ENCODE peak calls at places on chromosomes 5 and 9, in five cellular contexts. P, J, S, R and I are unnamed samples.

GRCh38 chr5:125835293-125836172 is 587.7 kb upstream of the GRAMD2B start:
- DNase-seq in P (peak; percentile 31), J (peak; percentile 40), S (peak; percentile 52), R (peak; percentile 3), I (peak; percentile 53)

GRCh38 chr5:168291281-168291960 is at the start of gene WWC1:
- DNase-seq in P (peak; percentile 41), J (peak; percentile 26), S (peak; percentile 92), R (peak; percentile 91), I (no peak)

GRCh38 chr5:154189256-154189818 is 1.2 kb upstream of the GALNT10 start:
- DNase-seq in P (peak; percentile 36), J (no peak), S (peak; percentile 58), R (no peak), I (no peak)

GRCh38 chr5:95861221-95861857 is 38.8 kb upstream of the GLRX start:
- DNase-seq in P (peak; percentile 100), J (peak; percentile 100), S (no peak), R (peak; percentile 96), I (no peak)

GRCh38 chr9:84669293-84670105 is at the start of gene NTRK2:
- DNase-seq in P (peak; percentile 33), J (peak; percentile 2), S (peak; percentile 72), R (peak; percentile 13), I (peak; percentile 45)

GRCh38 chr9:121394292-121394691 is 24.2 kb upstream of the STOM start:
- DNase-seq in P (no peak), J (peak; percentile 17), S (no peak), R (no peak), I (no peak)

GRCh38 chr9:97986466-97986865 is 3.3 kb downstream of the ANP32B start:
- DNase-seq in P (peak; percentile 9), J (no peak), S (no peak), R (no peak), I (no peak)

GRCh38 chr9:109098221-109098959 is 21.4 kb downstream of the TMEM245 start:
- DNase-seq in P (peak; percentile 81), J (peak; percentile 65), S (no peak), R (no peak), I (peak; percentile 31)

GRCh38 chr9:32427111-32427873 is 42.8 kb downstream of the ACO1 start:
- DNase-seq in P (peak; percentile 72), J (peak; percentile 77), S (no peak), R (peak; percentile 49), I (no peak)

GRCh38 chr9:84296146-84296843 is 44.3 kb downstream of the SLC28A3 start:
- DNase-seq in P (peak; percentile 81), J (peak; percentile 90), S (no peak), R (peak; percentile 54), I (no peak)

GRCh38 chr5:72722792-72723402 is 93.6 kb upstream of the TNPO1 start:
- DNase-seq in P (no peak), J (no peak), S (no peak), R (no peak), I (no peak)

GRCh38 chr5:123705741-123706140 is 193.8 kb downstream of the CSNK1G3 start:
- DNase-seq in P (no peak), J (peak; percentile 66), S (no peak), R (peak; percentile 20), I (no peak)

GRCh38 chr5:76547891-76548524 is 75.2 kb downstream of the F2RL2 start:
- DNase-seq in P (no peak), J (no peak), S (no peak), R (no peak), I (no peak)

GRCh38 chr5:146862641-146863040 is 15.9 kb downstream of the PPP2R2B start:
- DNase-seq in P (no peak), J (no peak), S (no peak), R (no peak), I (no peak)

GRCh38 chr9:127132921-127133647 is 10.6 kb upstream of the ANGPTL2 start:
- DNase-seq in P (peak; percentile 92), J (peak; percentile 75), S (peak; percentile 63), R (no peak), I (no peak)

GRCh38 chr9:121135642-121136041 is 60.9 kb downstream of the CNTRL start:
- DNase-seq in P (no peak), J (no peak), S (no peak), R (no peak), I (no peak)

GRCh38 chr5:1380011-1380817 is 35.3 kb upstream of the CLPTM1L start:
- DNase-seq in P (peak; percentile 29), J (peak; percentile 4), S (peak; percentile 86), R (no peak), I (peak; percentile 30)

GRCh38 chr5:44332360-44332971 is 56.8 kb downstream of the FGF10 start:
- DNase-seq in P (peak; percentile 50), J (peak; percentile 52), S (no peak), R (peak; percentile 2), I (peak; percentile 49)

GRCh38 chr9:121399883-121400607 is 30.0 kb upstream of the STOM start:
- DNase-seq in P (peak; percentile 81), J (peak; percentile 86), S (no peak), R (peak; percentile 19), I (peak; percentile 65)

GRCh38 chr9:79670269-79670961 is 98.7 kb downstream of the TLE4 start:
- DNase-seq in P (no peak), J (peak; percentile 22), S (no peak), R (peak; percentile 76), I (no peak)

GRCh38 chr5:44532981-44533380 is 143.8 kb upstream of the FGF10 start:
- DNase-seq in P (peak; percentile 23), J (no peak), S (no peak), R (no peak), I (no peak)

GRCh38 chr5:157312492-157312891 is 46.6 kb downstream of the CYFIP2 start:
- DNase-seq in P (peak; percentile 57), J (peak; percentile 72), S (no peak), R (peak; percentile 51), I (peak; percentile 6)

GRCh38 chr5:1387059-1387755 is 42.3 kb upstream of the CLPTM1L start:
- DNase-seq in P (no peak), J (no peak), S (no peak), R (no peak), I (no peak)

GRCh38 chr9:112764837-112765236 is 14.3 kb downstream of the SNX30 start:
- DNase-seq in P (no peak), J (no peak), S (no peak), R (peak; percentile 62), I (no peak)

GRCh38 chr5:93886917-93887361 is 145.5 kb upstream of the POU5F2 start:
- DNase-seq in P (peak; percentile 43), J (peak; percentile 21), S (no peak), R (no peak), I (no peak)

GRCh38 chr9:20380546-20380945 is 241.8 kb downstream of the MLLT3 start:
- DNase-seq in P (no peak), J (no peak), S (no peak), R (no peak), I (no peak)

GRCh38 chr5:126920291-126920690 is 110.1 kb downstream of the MARCHF3 start:
- DNase-seq in P (no peak), J (peak; percentile 26), S (no peak), R (no peak), I (no peak)

GRCh38 chr5:57494104-57495098 is 11.8 kb upstream of the ACTBL2 start:
- DNase-seq in P (peak; percentile 97), J (peak; percentile 98), S (no peak), R (peak; percentile 88), I (no peak)

GRCh38 chr5:91074615-91075014 is 308.5 kb downstream of the ARRDC3 start:
- DNase-seq in P (peak; percentile 72), J (peak; percentile 89), S (no peak), R (peak; percentile 28), I (no peak)

GRCh38 chr5:93721045-93721444 is 20.4 kb downstream of the POU5F2 start:
- DNase-seq in P (no peak), J (no peak), S (no peak), R (no peak), I (no peak)

GRCh38 chr9:116576386-116576785 is 110.7 kb upstream of the TRIM32 start:
- DNase-seq in P (no peak), J (no peak), S (no peak), R (no peak), I (no peak)

GRCh38 chr5:81995407-81995806 is 23.6 kb downstream of the ATG10 start:
- DNase-seq in P (no peak), J (no peak), S (no peak), R (no peak), I (no peak)

DNA sequence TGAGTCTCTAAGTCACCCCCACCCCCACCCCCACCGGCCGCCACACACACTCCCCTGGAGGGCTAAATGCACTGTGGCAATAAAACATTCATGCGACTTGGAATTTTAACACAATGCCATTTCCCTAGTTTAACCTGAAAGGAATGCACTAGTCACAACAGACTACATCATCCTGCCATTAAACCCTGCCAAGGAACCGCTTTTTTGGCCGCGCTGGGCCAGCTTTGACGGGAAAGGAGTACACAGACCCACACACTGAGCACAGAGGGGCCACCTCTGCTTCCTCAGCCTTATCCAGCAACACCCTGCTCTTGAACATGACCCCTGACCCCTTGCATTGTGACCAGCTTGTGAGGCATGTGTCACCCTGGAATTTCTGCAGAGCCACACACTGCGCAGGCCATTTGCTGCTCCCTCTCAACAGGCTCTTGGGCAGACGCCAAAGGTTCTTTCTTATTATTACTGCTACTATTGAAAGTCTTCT is 165.3 kb downstream of the BNC2 start:
- DNase-seq in P (peak; percentile 96), J (peak; percentile 97), S (peak; percentile 67), R (peak; percentile 7), I (peak; percentile 67)
- H3K4me3 ChIP-seq in P (peak overlapping the region; percentile 73), J (peak overlapping the region; percentile 42), S (peak overlapping the region; percentile 41), R (no peak overlapping the region), I (no peak overlapping the region)

GRCh38 chr5:142107729-142108431 is 699 bp upstream of the NDFIP1 start:
- DNase-seq in P (no peak), J (no peak), S (no peak), R (no peak), I (no peak)
- H3K14ac ChIP-seq in P (no peak overlapping the region), J (peak overlapping the region; percentile 91), S (no peak overlapping the region), R (no peak overlapping the region), I (no peak overlapping the region)

DNA sequence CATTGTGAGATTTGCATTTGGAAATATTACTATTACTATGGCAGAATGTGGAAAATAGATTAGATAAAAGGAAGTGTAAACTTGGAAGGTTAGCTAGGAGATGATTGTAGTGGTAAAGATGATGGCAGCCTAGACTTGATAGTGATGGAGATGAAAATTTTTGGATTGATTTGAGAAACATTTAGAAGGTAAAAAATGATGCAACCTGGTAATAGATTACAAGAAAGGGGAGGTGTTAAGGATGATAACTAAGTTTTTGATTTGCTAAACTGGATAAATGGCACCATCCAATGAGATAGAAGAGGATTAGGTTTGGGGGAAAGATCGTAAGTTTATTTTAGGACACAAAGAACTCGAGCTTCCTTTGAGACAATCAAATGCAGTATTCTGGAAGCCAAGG is 8.9 kb upstream of the SLC30A5 start:
- DNase-seq in P (no peak), J (no peak), S (no peak), R (no peak), I (no peak)
- H2AFZ ChIP-seq in P (no peak overlapping the region), J (no peak overlapping the region), S (no peak overlapping the region), R (no peak overlapping the region), I (no peak overlapping the region)

GRCh38 chr5:176996780-176997179 is 9.8 kb downstream of the UIMC1 start:
- DNase-seq in P (no peak), J (no peak), S (no peak), R (no peak), I (no peak)

GRCh38 chr5:176995122-176995490 is 11.5 kb downstream of the UIMC1 start:
- DNase-seq in P (no peak), J (no peak), S (no peak), R (no peak), I (no peak)

GRCh38 chr5:176998828-176999227 is 7.8 kb downstream of the UIMC1 start:
- DNase-seq in P (no peak), J (no peak), S (no peak), R (no peak), I (no peak)

GRCh38 chr5:176995896-176996767 is 10.4 kb downstream of the UIMC1 start:
- DNase-seq in P (peak; percentile 75), J (peak; percentile 79), S (no peak), R (no peak), I (no peak)

GRCh38 chr5:176994460-176995121 is 12.0 kb downstream of the UIMC1 start:
- DNase-seq in P (peak; percentile 57), J (peak; percentile 60), S (no peak), R (peak; percentile 97), I (no peak)
- H3K4me3 ChIP-seq in P (no peak overlapping the region), J (no peak overlapping the region), S (no peak overlapping the region), R (no peak overlapping the region), I (no peak overlapping the region)